ENCODE peak calls at places on chromosomes 6 and 20, in seven cellular contexts. E, W, T, K, C, N and X are unnamed samples.

GRCh38 chr6:145055567-145055966 is 679.8 kb downstream of the EPM2A start:
- DNase-seq in W (no peak), N (no peak), E (no peak), T (no peak), K (no peak), C (no peak), X (no peak)

GRCh38 chr20:13883425-13883824 is 98.6 kb downstream of the NDUFAF5 start:
- DNase-seq in E (no peak), T (no peak), W (no peak), N (no peak), K (no peak), C (peak), X (no peak)

GRCh38 chr6:15550724-15551123 is 112.1 kb downstream of the DTNBP1 start:
- DNase-seq in C (no peak), N (no peak), T (no peak), K (no peak), W (no peak), E (no peak), X (no peak)

GRCh38 chr20:51871943-51872342 is 69.6 kb upstream of the SALL4 start:
- DNase-seq in C (no peak), E (no peak), K (no peak), N (no peak), T (no peak), W (no peak), X (no peak)

GRCh38 chr6:33989016-33989854 is 156.7 kb downstream of the GRM4 start:
- DNase-seq in C (no peak), T (no peak), E (no peak), W (no peak), K (no peak), N (no peak), X (no peak)

GRCh38 chr6:167047554-167047953 is 48.4 kb downstream of the CEP43 start:
- DNase-seq in W (peak), E (no peak), K (no peak), T (no peak), C (no peak), N (no peak), X (peak)

GRCh38 chr20:59665656-59666555 is 61.6 kb downstream of the PHACTR3 start:
- DNase-seq in W (no peak), K (no peak), E (no peak), N (no peak), T (no peak), C (no peak), X (no peak)

GRCh38 chr6:40907198-40907701 is 131.8 kb downstream of the UNC5CL start:
- DNase-seq in K (peak), E (no peak), W (no peak), N (no peak), T (peak), C (peak), X (no peak)

GRCh38 chr6:18076231-18076630 is 46.2 kb downstream of the NHLRC1 start:
- DNase-seq in W (no peak), N (no peak), C (peak), T (no peak), K (no peak), E (no peak), X (no peak)

GRCh38 chr6:14545496-14545895 is 427.9 kb downstream of the CD83 start:
- DNase-seq in W (no peak), T (no peak), E (no peak), C (no peak), K (no peak), N (no peak), X (no peak)

GRCh38 chr6:35370124-35370741 is 27.9 kb downstream of the PPARD start:
- DNase-seq in N (no peak), T (peak), E (no peak), K (peak), W (peak), C (peak), X (peak)

GRCh38 chr6:135798751-135799515 is 52.6 kb upstream of the PDE7B start:
- DNase-seq in T (no peak), E (no peak), N (no peak), C (no peak), W (no peak), K (no peak), X (no peak)

GRCh38 chr6:51934098-51934497 is 153.3 kb downstream of the PKHD1 start:
- DNase-seq in T (no peak), K (peak), C (peak), W (peak), E (peak), N (peak), X (no peak)

GRCh38 chr20:51393566-51393965 is 149.0 kb downstream of the NFATC2 start:
- DNase-seq in W (no peak), E (no peak), K (no peak), C (no peak), T (no peak), N (peak), X (no peak)

GRCh38 chr6:112827793-112828192 is 480.7 kb downstream of the RFPL4B start:
- DNase-seq in E (no peak), N (peak), C (peak), T (no peak), K (no peak), W (peak), X (no peak)

GRCh38 chr6:98047881-98048280 is 764.9 kb upstream of the MMS22L start:
- DNase-seq in C (no peak), T (no peak), N (no peak), K (no peak), W (no peak), E (no peak), X (no peak)

GRCh38 chr20:34880095-34880680 is 3.8 kb downstream of the ACSS2 start:
- DNase-seq in T (no peak), K (no peak), W (no peak), C (no peak), E (no peak), N (no peak), X (no peak)

GRCh38 chr6:14082287-14082686 is 35.3 kb upstream of the CD83 start:
- DNase-seq in W (no peak), N (no peak), K (no peak), T (no peak), C (no peak), E (no peak), X (no peak)

GRCh38 chr20:50689864-50690263 is 1.5 kb downstream of the RIPOR3 start:
- DNase-seq in E (no peak), T (peak), K (no peak), W (no peak), C (peak), N (no peak), X (no peak)

GRCh38 chr6:84524636-84525035 is 239.8 kb downstream of the TBX18 start:
- DNase-seq in K (no peak), W (no peak), N (no peak), E (no peak), C (peak), T (no peak), X (no peak)

GRCh38 chr6:31163922-31164321 is 5.5 kb downstream of the TCF19 start:
- DNase-seq in N (no peak), K (no peak), W (no peak), T (peak), E (no peak), C (no peak), X (no peak)

GRCh38 chr6:111586554-111586953 is 19.1 kb downstream of the TRAF3IP2 start:
- DNase-seq in E (no peak), W (peak), T (no peak), K (no peak), C (no peak), N (no peak), X (no peak)

GRCh38 chr6:28953039-28953872 is 29.5 kb upstream of the TRIM27 start:
- DNase-seq in W (peak), C (peak), N (peak), E (peak), K (peak), T (peak), X (peak)

GRCh38 chr6:137102851-137103492 is 58.2 kb upstream of the IL20RA start:
- DNase-seq in C (no peak), K (no peak), T (no peak), W (peak), E (no peak), N (no peak), X (no peak)

GRCh38 chr6:93352604-93353003 is 66.8 kb downstream of the EPHA7 start:
- DNase-seq in T (no peak), W (no peak), K (no peak), N (no peak), E (no peak), C (no peak), X (no peak)

GRCh38 chr6:10901751-10902150 is 14.9 kb downstream of the SYCP2L start:
- DNase-seq in T (no peak), E (no peak), W (peak), N (no peak), K (no peak), C (no peak), X (no peak)

GRCh38 chr6:27836783-27837635 is 75.2 kb downstream of the OR2B2 start:
- DNase-seq in K (peak), E (no peak), C (peak), N (peak), W (peak), T (peak), X (peak)

GRCh38 chr20:63617876-63618265 is 9.0 kb downstream of the GMEB2 start:
- DNase-seq in N (no peak), K (no peak), E (no peak), W (no peak), T (no peak), C (no peak), X (no peak)

GRCh38 chr6:127520061-127520460 is 926 bp upstream of the MTCL3 start:
- DNase-seq in N (peak), W (peak), C (peak), K (no peak), T (peak), E (no peak), X (no peak)

GRCh38 chr20:45792513-45793118 is 862 bp downstream of the DNTTIP1 start:
- DNase-seq in E (no peak), N (no peak), W (no peak), K (no peak), C (no peak), T (no peak), X (no peak)

GRCh38 chr6:169975701-169976100 is 224.3 kb downstream of the ERMARD start:
- DNase-seq in K (no peak), N (no peak), C (no peak), W (no peak), E (no peak), T (no peak), X (no peak)

GRCh38 chr20:38156888-38157634 is 8.0 kb downstream of the TGM2 start:
- DNase-seq in E (no peak), K (no peak), T (peak), N (no peak), W (no peak), C (peak), X (no peak)

GRCh38 chr6:15472626-15473025 is 190.2 kb downstream of the DTNBP1 start:
- DNase-seq in W (no peak), K (no peak), T (no peak), N (no peak), E (no peak), C (no peak), X (peak)

GRCh38 chr20:39269031-39269461 is 306.9 kb downstream of the DHX35 start:
- DNase-seq in N (peak), C (peak), W (peak), T (peak), K (peak), E (no peak), X (no peak)

GRCh38 chr6:39144804-39145203 is 29.8 kb upstream of the SAYSD1 start:
- DNase-seq in W (no peak), E (no peak), T (no peak), C (no peak), K (no peak), N (no peak), X (no peak)

GRCh38 chr6:17336425-17336824 is 55.3 kb downstream of the RBM24 start:
- DNase-seq in K (no peak), N (no peak), C (no peak), W (no peak), T (peak), E (no peak), X (no peak)

GRCh38 chr6:27471365-27472115 is 1.4 kb downstream of the ZNF184 start:
- DNase-seq in K (no peak), E (no peak), T (no peak), C (peak), W (no peak), N (no peak), X (no peak)

GRCh38 chr6:111628117-111628866 is 22.6 kb upstream of the TRAF3IP2 start:
- DNase-seq in T (peak), N (no peak), E (no peak), C (peak), K (no peak), W (no peak), X (no peak)

DNA sequence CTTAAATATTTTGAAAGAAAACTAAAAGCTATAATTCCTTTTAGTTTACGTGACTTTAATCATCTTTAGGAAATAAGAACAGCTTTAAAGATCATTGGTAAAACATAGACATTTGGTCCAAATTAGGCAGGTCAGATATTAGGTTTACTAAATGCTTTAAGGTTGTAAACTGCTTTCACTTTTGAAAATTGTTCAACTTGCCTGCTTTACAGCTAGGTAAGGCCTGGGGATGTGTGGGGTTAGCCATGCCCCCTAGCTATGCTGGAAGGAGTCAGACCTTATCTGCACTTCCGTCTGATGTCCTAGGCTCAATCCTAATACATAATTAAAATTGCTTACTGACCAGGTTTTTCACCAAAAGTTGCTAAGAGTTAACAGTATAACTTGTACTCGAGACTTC is 30.5 kb upstream of the TPD52L1 start:
- DNase-seq in C (no peak), K (no peak), T (no peak), W (no peak), E (no peak), N (no peak), X (peak)
- H2AFZ ChIP-seq in C (no peak), K (no peak), T (no peak), W (no peak), E (no peak), N (no peak), X (no peak)

DNA sequence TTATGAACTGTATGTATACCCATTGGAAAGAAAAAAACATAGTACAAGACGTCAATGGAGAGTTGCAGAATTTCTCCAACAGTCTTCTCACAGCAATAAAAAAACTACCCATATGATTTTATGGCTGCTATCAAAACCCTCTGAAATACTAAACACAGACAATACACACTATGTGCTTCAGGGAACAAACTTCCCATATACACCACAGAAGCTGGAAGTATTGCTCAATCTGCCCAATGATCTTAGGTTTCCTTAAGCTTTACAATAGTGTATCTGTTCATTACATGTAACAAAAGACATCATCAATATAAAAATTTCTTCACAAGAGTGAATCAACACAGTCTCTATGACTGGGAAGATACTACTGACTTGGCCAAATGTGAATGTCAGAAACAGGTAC is 150.5 kb downstream of the TBC1D32 start:
- DNase-seq in N (no peak), W (no peak), C (no peak), E (no peak), T (no peak), K (no peak), X (no peak)
- H2AFZ ChIP-seq in N (no peak), W (no peak), C (no peak), E (no peak), T (no peak), K (no peak), X (no peak)

DNA sequence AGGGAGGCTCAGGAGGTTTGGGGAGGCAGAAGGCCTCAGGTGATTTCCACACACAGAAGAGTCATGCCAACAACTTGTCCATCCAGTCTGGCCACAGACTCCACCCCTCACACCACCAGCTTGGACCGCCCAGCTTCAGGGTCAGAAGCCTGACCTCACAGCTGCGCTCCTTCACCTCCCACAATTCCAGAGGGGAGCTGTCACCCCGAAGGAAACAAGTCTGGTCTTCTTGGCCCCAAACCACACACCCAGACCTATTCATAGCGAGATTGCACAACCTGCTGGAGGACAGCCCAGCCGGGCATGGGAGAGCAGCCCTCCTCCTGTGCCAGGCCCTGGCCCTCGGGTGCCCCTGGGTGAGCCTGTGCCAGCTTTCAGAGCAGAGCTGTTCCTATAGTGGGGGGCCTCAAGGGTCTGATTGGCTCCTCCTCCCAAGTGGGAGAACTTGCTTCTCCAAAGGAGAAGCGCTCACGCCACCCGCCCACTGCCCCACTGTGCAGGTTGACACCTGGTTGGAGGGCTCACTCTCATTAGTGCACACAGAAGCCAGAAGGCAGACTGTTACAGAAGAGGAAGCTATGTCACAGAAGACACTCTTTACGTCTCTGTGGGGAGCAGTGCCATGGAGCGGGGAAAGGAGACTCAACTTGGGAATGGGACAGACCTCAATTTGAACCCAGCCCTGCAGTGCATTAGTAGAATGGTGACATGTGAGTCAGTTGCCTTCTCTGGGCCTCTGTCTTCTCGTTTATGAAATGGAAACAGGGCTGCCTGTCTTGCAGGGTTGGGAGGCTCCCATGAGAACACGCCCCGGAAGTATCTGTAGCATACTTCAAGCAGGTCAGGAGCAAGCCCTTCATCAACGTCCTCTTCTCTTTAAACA is 128.8 kb downstream of the FOXO3 start:
- DNase-seq in T (peak), W (no peak), N (no peak), C (peak), K (no peak), E (no peak), X (peak)
- H2AFZ ChIP-seq in T (no peak), W (no peak), N (no peak), C (no peak), K (no peak), E (no peak), X (peak)

GRCh38 chr6:7730411-7730810 is 4.5 kb downstream of the BMP6 start:
- DNase-seq in C (no peak), K (no peak), T (no peak), W (no peak), E (no peak), N (no peak), X (no peak)

GRCh38 chr6:7732219-7732618 is 6.3 kb downstream of the BMP6 start:
- DNase-seq in E (no peak), N (peak), T (no peak), C (peak), K (no peak), W (no peak), X (no peak)

GRCh38 chr6:7730852-7731251 is 5.0 kb downstream of the BMP6 start:
- DNase-seq in W (no peak), E (no peak), K (peak), N (no peak), C (peak), T (peak), X (peak)

GRCh38 chr6:7730003-7730402 is 4.1 kb downstream of the BMP6 start:
- DNase-seq in C (peak), T (no peak), E (no peak), N (no peak), K (no peak), W (no peak), X (no peak)

GRCh38 chr6:7731289-7731688 is 5.4 kb downstream of the BMP6 start:
- DNase-seq in T (no peak), W (no peak), C (no peak), K (no peak), E (no peak), N (no peak), X (no peak)
- H2AFZ ChIP-seq in T (no peak), W (no peak), C (peak), K (no peak), E (no peak), N (no peak), X (no peak)